ENCODE peak calls at places on chromosomes 12 and 14, in four cellular contexts. J is ascending aorta, D is retinal pigment epithelial cell, A is astrocyte of the cerebellum. K is an unnamed sample.

GRCh38 chr14:72715215-72715909 is 178.5 kb downstream of the DPF3 start:
- DNase-seq in J (peak; percentile 75), D (no peak), A (no peak), K (no peak)

GRCh38 chr14:89422181-89422951 is 5.3 kb upstream of the FOXN3 start:
- DNase-seq in J (no peak), D (peak; percentile 30), A (no peak), K (no peak)

GRCh38 chr14:60722163-60722835 is 1.9 kb downstream of the SIX4 start:
- DNase-seq in J (no peak), D (no peak), A (no peak), K (peak; percentile 25)

GRCh38 chr14:87712386-87713113 is 280.4 kb downstream of the GALC start:
- DNase-seq in J (no peak), D (no peak), A (no peak), K (no peak)

GRCh38 chr14:93936245-93936644 is 9.1 kb downstream of the FAM181A start:
- DNase-seq in J (no peak), D (no peak), A (no peak), K (no peak)

GRCh38 chr12:13046914-13047472 is 2.8 kb downstream of the FAM234B start:
- DNase-seq in J (no peak), D (no peak), A (no peak), K (no peak)

GRCh38 chr12:94535614-94535932 is 75.9 kb upstream of the CEP83 start:
- DNase-seq in J (no peak), D (no peak), A (no peak), K (no peak)

GRCh38 chr12:23893611-23894010 is 55.9 kb downstream of the SOX5 start:
- DNase-seq in J (no peak), D (no peak), A (no peak), K (no peak)

GRCh38 chr14:23632461-23633159 is 3.6 kb upstream of the DHRS2 start:
- DNase-seq in J (no peak), D (no peak), A (no peak), K (no peak)

GRCh38 chr14:23252006-23252405 is 14.3 kb downstream of the RNF212B start:
- DNase-seq in J (no peak), D (no peak), A (no peak), K (no peak)

GRCh38 chr12:85374981-85375380 is 95.0 kb downstream of the ALX1 start:
- DNase-seq in J (no peak), D (no peak), A (no peak), K (no peak)

GRCh38 chr12:6321905-6322304 is 11.4 kb downstream of the PLEKHG6 start:
- DNase-seq in J (no peak), D (no peak), A (no peak), K (no peak)

GRCh38 chr12:50523772-50524171 is 19.0 kb downstream of the DIP2B start:
- DNase-seq in J (no peak), D (no peak), A (no peak), K (no peak)

DNA sequence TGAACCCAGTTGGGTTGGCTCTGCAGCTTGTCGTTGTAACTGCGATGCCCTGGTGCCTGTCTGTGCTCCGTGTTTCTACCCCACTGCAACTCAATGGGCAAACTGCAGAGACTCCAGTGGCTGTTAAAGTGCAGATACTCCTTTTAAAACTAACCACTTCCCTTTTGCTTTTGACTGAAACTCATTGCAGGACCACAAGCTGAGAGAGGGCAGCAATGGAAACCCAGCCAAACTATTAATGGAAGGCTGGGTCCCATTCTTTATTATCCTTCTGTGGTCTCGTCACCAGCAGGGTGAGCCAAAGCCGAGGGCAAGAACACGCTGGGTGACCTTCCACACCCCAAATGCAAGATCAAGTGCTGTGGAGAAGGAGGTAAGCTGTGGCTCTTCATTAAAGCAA is 910.4 kb downstream of the VRK1 start:
- DNase-seq in J (no peak), D (no peak), A (no peak), K (no peak)
- TF ChIP-seq CTCF in J (no peak), D (no peak), A (no peak), K (no peak)

GRCh38 chr12:8499616-8500015 is 13.7 kb upstream of the CLEC4D start:
- DNase-seq in J (no peak), D (no peak), A (no peak), K (no peak)
- TF ChIP-seq CTCF in J (no peak), D (no peak), A (no peak), K (no peak)

DNA sequence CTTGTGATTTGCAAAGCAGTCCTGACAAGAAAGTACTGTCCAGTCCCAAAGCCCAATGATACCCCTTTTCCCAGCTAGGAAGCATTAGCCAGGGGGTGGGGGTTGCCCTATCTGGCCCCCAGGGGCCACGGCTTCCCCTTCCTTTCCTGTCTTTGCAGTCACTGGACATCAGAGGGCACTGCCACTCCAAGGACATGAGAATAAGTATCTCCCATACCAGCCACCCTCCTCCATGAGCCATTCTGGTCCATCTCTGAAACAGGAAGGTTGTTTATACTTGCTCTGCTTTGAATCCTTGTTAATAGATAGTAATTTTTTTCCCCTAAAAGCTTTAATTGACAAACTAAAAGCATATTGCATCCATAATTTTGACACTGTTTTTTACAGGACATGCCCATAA is 29.7 kb downstream of the RBM19 start:
- DNase-seq in J (no peak), D (no peak), A (no peak), K (no peak)
- TF ChIP-seq CTCF in J (no peak), D (no peak), A (no peak), K (no peak)

GRCh38 chr12:56391721-56392120 is 29.1 kb upstream of the APOF start:
- DNase-seq in J (no peak), D (no peak), A (no peak), K (no peak)
- TF ChIP-seq CTCF in J (no peak), D (no peak), A (no peak), K (no peak)

DNA sequence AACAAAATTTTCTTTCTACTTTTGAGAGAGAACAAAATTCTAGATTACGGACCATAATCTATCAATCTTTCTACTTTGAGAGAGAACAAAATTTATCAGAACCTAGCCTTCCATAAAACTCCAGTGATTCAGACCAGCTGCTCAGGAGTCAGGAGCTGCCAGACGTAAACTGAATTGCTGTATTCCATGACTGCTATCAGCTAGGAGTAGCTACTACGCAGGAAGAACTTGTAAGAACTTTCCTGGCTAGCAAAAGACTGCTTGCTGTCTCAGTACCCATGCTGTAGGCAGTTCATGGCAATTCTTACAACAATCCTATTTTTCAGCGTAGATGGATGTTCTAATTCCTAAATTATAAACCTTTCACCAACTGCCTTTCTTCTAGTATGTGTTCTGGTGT is 73.3 kb downstream of the MED13L start:
- DNase-seq in J (no peak), D (no peak), A (no peak), K (no peak)
- TF ChIP-seq CTCF in J (no peak), D (no peak), A (no peak), K (no peak)

DNA sequence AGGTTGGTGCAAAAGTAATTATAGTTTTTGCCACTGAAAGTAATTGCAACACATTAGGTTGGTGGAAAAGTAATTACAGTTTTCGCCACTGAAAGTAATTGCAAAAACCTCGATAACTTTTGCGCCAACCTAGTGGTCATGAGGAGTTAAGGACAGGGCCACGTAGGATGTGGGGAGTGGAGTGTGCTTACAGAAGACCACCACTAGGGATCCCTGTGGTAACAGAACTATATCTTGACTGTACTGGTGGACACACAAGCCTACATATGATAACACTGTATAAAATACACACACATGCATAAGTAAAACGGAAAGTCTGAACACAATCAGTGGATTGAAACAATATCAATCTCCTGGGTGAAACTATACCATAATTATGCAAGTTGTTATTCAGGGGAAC is 187.4 kb upstream of the ABCD2 start:
- DNase-seq in J (no peak), D (no peak), A (no peak), K (no peak)
- TF ChIP-seq CTCF in J (no peak), D (peak; percentile 38), A (peak; percentile 9), K (no peak)

GRCh38 chr14:55138091-55138490 is 9.0 kb downstream of the LGALS3 start:
- DNase-seq in J (no peak), D (no peak), A (no peak), K (no peak)
- TF ChIP-seq CTCF in J (no peak), D (peak; percentile 27), A (peak; percentile 28), K (no peak)

GRCh38 chr12:43914923-43915468 is 79.1 kb downstream of the TMEM117 start:
- DNase-seq in J (no peak), D (no peak), A (no peak), K (no peak)
- TF ChIP-seq CTCF in J (no peak), D (peak; percentile 41), A (peak; percentile 10), K (no peak)